ENCODE peak calls at places on chromosomes 11 and 22, in five cellular contexts. C is GM20000, M is upper lobe of left lung, Y is NCI-H1092 treated with DMSO at 0.1 percent for 48 hours, Z is left cardiac atrium. L is an unnamed sample.

GRCh38 chr11:120055646-120056045 is 82.3 kb downstream of the TRIM29 start:
- DNase-seq in C (no peak), M (no peak), Y (no peak), Z (no peak), L (no peak)

GRCh38 chr11:100329352-100329751 is 357.7 kb upstream of the ARHGAP42 start:
- DNase-seq in C (no peak), M (no peak), Y (no peak), Z (no peak), L (no peak)

GRCh38 chr22:37472418-37473006 is 13.7 kb downstream of the MFNG start:
- DNase-seq in C (no peak), M (peak), Y (peak), Z (no peak), L (peak)

GRCh38 chr22:45709866-45710265 is 38.2 kb downstream of the ATXN10 start:
- DNase-seq in C (no peak), M (no peak), Y (no peak), Z (no peak), L (no peak)

GRCh38 chr11:97856666-97857065 is 1164.1 kb upstream of the CNTN5 start:
- DNase-seq in C (no peak), M (no peak), Y (no peak), Z (no peak), L (no peak)

GRCh38 chr11:118434553-118435232 is 1.6 kb upstream of the KMT2A start:
- DNase-seq in C (peak), M (peak), Y (peak), Z (no peak), L (peak)

GRCh38 chr11:58592760-58593472 is 14.1 kb downstream of the ZFP91 start:
- DNase-seq in C (no peak), M (no peak), Y (no peak), Z (no peak), L (peak)

GRCh38 chr22:23109441-23109978 is 32.3 kb downstream of the RSPH14 start:
- DNase-seq in C (no peak), M (no peak), Y (peak), Z (no peak), L (no peak)

GRCh38 chr11:48017105-48017874 is 36.9 kb downstream of the PTPRJ start:
- DNase-seq in C (no peak), M (no peak), Y (no peak), Z (no peak), L (no peak)

GRCh38 chr11:117037279-117037951 is 60.8 kb downstream of the SIK3 start:
- DNase-seq in C (no peak), M (no peak), Y (no peak), Z (no peak), L (no peak)

GRCh38 chr11:112260490-112260889 is at the start of gene PLET1:
- DNase-seq in C (no peak), M (no peak), Y (no peak), Z (no peak), L (no peak)

GRCh38 chr22:27670701-27671412 is 130.7 kb downstream of the MN1 start:
- DNase-seq in C (no peak), M (peak), Y (no peak), Z (peak), L (no peak)

GRCh38 chr11:123233280-123233977 is 38.4 kb upstream of the CLMP start:
- DNase-seq in C (peak), M (no peak), Y (no peak), Z (no peak), L (no peak)

GRCh38 chr11:18491924-18492323 is 34.8 kb downstream of the TSG101 start:
- DNase-seq in C (no peak), M (no peak), Y (no peak), Z (no peak), L (no peak)

L was measured in colonic mucosa.